ENCODE peak calls at places on chromosomes 3 and 15, in five cellular contexts. One of them, this sample, is unnamed. For H3K9me3, the result is how much of the 10 kb centered on the place peaks cover.

GRCh38 chr3:196726788-196727675 is 12.6 kb upstream of the PAK2 start:
- DNase-seq in K562: no peak
- DNase-seq in kidney: no peak
- DNase-seq in neural progenitor cell: no peak
- DNase-seq in keratinocyte: no peak
- DNase-seq in this sample: no peak

GRCh38 chr3:183430325-183430957 is 2.0 kb upstream of the MCF2L2 start:
- DNase-seq in K562: no peak
- DNase-seq in kidney: no peak
- DNase-seq in neural progenitor cell: no peak
- DNase-seq in keratinocyte: no peak
- DNase-seq in this sample: peak

GRCh38 chr15:55859681-55860080 is 116.7 kb upstream of the PRTG start:
- DNase-seq in K562: no peak
- DNase-seq in kidney: no peak
- DNase-seq in neural progenitor cell: no peak
- DNase-seq in keratinocyte: no peak
- DNase-seq in this sample: no peak

GRCh38 chr3:115644391-115644790 is 21.1 kb downstream of the GAP43 start:
- DNase-seq in K562: no peak
- DNase-seq in kidney: no peak
- DNase-seq in neural progenitor cell: no peak
- DNase-seq in keratinocyte: no peak
- DNase-seq in this sample: no peak

GRCh38 chr3:171199473-171199829 is 172.9 kb upstream of the SLC2A2 start:
- DNase-seq in K562: no peak
- DNase-seq in kidney: no peak
- DNase-seq in neural progenitor cell: no peak
- DNase-seq in keratinocyte: no peak
- DNase-seq in this sample: no peak

GRCh38 chr15:99703603-99704443 is 29.4 kb downstream of the LYSMD4 start:
- DNase-seq in K562: peak
- DNase-seq in kidney: no peak
- DNase-seq in neural progenitor cell: peak
- DNase-seq in keratinocyte: peak
- DNase-seq in this sample: no peak

GRCh38 chr15:80160570-80161156 is 7.9 kb downstream of the FAH start:
- DNase-seq in K562: peak
- DNase-seq in kidney: no peak
- DNase-seq in neural progenitor cell: no peak
- DNase-seq in keratinocyte: peak
- DNase-seq in this sample: peak

GRCh38 chr3:29412117-29412516 is 131.2 kb downstream of the RBMS3 start:
- DNase-seq in K562: no peak
- DNase-seq in kidney: no peak
- DNase-seq in neural progenitor cell: no peak
- DNase-seq in keratinocyte: no peak
- DNase-seq in this sample: no peak

GRCh38 chr3:106688463-106688862 is 688.8 kb upstream of the CCDC54 start:
- DNase-seq in K562: no peak
- DNase-seq in kidney: no peak
- DNase-seq in neural progenitor cell: peak
- DNase-seq in keratinocyte: no peak
- DNase-seq in this sample: no peak

GRCh38 chr3:184145120-184145524 is 10.0 kb downstream of the EIF2B5 start:
- DNase-seq in K562: peak
- DNase-seq in kidney: peak
- DNase-seq in neural progenitor cell: peak
- DNase-seq in keratinocyte: peak
- DNase-seq in this sample: peak

GRCh38 chr3:113166719-113167492 is 44.5 kb upstream of the BOC start:
- DNase-seq in K562: no peak
- DNase-seq in kidney: peak
- DNase-seq in neural progenitor cell: peak
- DNase-seq in keratinocyte: no peak
- DNase-seq in this sample: no peak

GRCh38 chr15:67980171-67980570 is 73.9 kb upstream of the PIAS1 start:
- DNase-seq in K562: no peak
- DNase-seq in kidney: no peak
- DNase-seq in neural progenitor cell: no peak
- DNase-seq in keratinocyte: no peak
- DNase-seq in this sample: no peak

GRCh38 chr3:183825380-183826161 is at the start of gene MAP6D1:
- DNase-seq in K562: no peak
- DNase-seq in kidney: no peak
- DNase-seq in neural progenitor cell: peak
- DNase-seq in keratinocyte: no peak
- DNase-seq in this sample: peak

DNA sequence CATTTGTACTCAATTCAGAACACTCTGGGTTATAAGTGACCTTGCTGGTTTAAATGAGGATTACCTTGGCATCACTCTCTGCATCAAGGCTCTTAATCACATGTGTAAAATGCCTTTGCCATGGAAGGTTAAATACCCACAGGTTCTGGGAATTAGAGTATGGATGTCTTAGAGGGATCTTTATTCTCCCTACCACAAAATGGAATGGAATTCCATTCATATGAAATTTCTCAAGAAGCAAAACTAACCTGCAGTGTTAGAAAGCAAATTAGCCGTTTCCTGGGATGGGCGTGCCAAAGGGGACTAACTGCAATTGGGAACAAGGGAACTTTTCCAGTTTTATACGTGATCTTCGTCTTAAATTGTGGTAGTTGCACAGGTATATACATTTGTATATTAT is 39.8 kb downstream of the TBL1XR1 start:
- DNase-seq in K562: no peak
- DNase-seq in kidney: no peak
- DNase-seq in neural progenitor cell: no peak
- DNase-seq in keratinocyte: no peak
- DNase-seq in this sample: no peak
- H3K4me3 ChIP-seq in K562: no peak
- H3K4me3 ChIP-seq in kidney: no peak
- H3K4me3 ChIP-seq in neural progenitor cell: no peak
- H3K4me3 ChIP-seq in keratinocyte: no peak
- H3K4me3 ChIP-seq in this sample: no peak

DNA sequence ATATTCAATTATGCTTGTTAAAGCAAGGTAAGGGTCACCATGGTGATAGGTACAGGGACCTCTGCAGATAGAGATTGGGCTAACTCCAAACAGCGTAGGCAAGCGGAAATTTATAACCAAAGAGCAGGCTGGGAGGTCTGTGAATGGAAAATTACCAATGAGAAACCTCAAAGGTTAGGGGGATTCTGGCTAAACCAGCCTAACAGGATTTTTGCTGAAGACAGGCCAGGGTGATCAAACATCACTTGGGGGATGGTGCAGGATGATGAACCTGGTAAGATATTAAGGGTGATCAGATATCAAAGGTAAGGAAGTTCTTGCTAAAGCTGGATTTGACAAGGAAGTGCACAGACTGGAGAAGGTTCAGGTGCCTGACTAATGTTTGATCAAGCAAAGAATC is 35.3 kb upstream of the SNRPN start:
- DNase-seq in K562: no peak
- DNase-seq in kidney: no peak
- DNase-seq in neural progenitor cell: no peak
- DNase-seq in keratinocyte: no peak
- DNase-seq in this sample: no peak
- H3K9me3 ChIP-seq in K562: under half
- H3K9me3 ChIP-seq in kidney: under half
- H3K9me3 ChIP-seq in neural progenitor cell: under half
- H3K9me3 ChIP-seq in keratinocyte: under half
- H3K9me3 ChIP-seq in this sample: under half

DNA sequence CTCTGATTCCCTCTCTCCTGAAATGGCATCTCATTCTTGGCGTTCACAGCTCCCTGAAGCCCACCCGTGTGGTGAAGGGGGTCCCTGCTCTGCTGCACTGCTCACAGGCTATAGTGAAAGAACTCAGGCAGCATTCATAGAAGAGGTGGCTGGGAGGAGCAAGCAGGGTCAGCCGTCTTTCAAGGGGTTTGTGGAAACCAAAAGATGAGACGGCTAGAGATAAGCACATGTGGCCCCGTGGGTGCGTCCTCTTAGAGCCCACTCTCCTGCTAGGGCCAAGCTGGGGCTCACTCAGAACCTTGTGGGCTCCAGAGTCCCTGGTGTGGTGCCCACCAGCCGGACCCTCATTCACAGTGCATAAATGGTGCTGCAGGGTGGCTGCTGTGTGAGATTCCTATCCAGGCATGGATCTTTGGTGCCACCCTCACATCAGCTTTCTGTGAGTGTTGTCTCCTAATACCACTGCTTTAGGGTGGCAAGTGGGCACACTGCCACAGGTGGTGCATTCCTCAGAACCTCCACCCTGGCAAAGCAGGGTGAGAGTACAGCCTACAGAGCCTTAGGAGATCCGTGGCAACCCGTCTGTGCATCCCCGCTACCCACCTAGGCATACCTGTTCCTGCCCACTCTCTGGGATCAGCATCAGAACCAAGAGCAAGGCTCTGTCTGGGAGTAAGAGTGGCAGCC is 11.2 kb upstream of the SEMA4B start:
- DNase-seq in K562: peak
- DNase-seq in kidney: peak
- DNase-seq in neural progenitor cell: no peak
- DNase-seq in keratinocyte: no peak
- DNase-seq in this sample: no peak
- H3K27ac ChIP-seq in K562: peak
- H3K27ac ChIP-seq in kidney: peak
- H3K27ac ChIP-seq in neural progenitor cell: no peak
- H3K27ac ChIP-seq in keratinocyte: peak
- H3K27ac ChIP-seq in this sample: no peak

DNA sequence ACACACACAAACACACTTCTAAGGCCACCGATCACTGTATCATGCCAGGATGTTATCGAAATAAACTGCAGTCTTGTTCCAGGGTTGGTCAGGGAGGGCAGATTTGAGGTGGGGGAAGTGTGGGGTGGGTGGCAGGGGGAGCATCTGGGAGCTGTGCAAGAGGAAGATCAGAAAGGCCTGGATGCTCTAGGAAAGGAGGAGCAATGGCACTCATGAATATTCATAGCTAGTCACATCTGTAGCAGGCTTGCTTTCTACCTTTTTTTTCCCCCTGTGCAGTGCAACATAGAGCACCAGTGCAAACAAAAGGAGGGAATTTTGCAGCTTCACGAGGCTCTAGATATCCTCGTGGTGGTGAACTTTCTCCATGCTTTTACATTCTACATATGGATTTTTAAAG is 84.9 kb downstream of the MEIS2 start:
- DNase-seq in K562: no peak
- DNase-seq in kidney: no peak
- DNase-seq in neural progenitor cell: peak
- DNase-seq in keratinocyte: no peak
- DNase-seq in this sample: no peak
- H3K4me3 ChIP-seq in K562: no peak
- H3K4me3 ChIP-seq in kidney: no peak
- H3K4me3 ChIP-seq in neural progenitor cell: no peak
- H3K4me3 ChIP-seq in keratinocyte: no peak
- H3K4me3 ChIP-seq in this sample: no peak

GRCh38 chr3:44659434-44659833 is 10.9 kb downstream of the ZNF35 start:
- DNase-seq in K562: no peak
- DNase-seq in kidney: no peak
- DNase-seq in neural progenitor cell: no peak
- DNase-seq in keratinocyte: no peak
- DNase-seq in this sample: no peak

GRCh38 chr3:44661189-44661588 is 12.7 kb downstream of the ZNF35 start:
- DNase-seq in K562: peak
- DNase-seq in kidney: no peak
- DNase-seq in neural progenitor cell: no peak
- DNase-seq in keratinocyte: no peak
- DNase-seq in this sample: no peak

DNA sequence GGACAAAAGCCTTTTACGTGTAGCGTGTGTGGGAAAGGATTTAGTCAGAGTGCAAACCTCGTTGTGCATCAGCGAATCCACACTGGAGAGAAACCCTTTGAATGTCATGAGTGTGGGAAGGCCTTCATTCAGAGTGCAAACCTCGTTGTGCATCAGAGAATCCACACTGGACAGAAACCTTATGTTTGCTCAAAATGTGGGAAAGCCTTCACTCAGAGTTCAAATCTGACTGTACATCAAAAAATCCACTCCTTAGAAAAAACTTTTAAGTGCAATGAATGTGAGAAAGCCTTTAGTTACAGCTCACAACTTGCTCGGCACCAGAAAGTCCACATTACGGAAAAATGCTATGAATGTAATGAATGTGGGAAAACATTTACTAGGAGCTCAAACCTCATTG is 10.5 kb downstream of the ZNF35 start:
- DNase-seq in K562: no peak
- DNase-seq in kidney: no peak
- DNase-seq in neural progenitor cell: no peak
- DNase-seq in keratinocyte: no peak
- DNase-seq in this sample: no peak
- H3K9me3 ChIP-seq in K562: under half
- H3K9me3 ChIP-seq in kidney: under half
- H3K9me3 ChIP-seq in neural progenitor cell: under half
- H3K9me3 ChIP-seq in keratinocyte: under half
- H3K9me3 ChIP-seq in this sample: under half

GRCh38 chr3:149374391-149374790 is 3.1 kb downstream of the TM4SF1 start:
- DNase-seq in K562: no peak
- DNase-seq in kidney: no peak
- DNase-seq in neural progenitor cell: no peak
- DNase-seq in keratinocyte: no peak
- DNase-seq in this sample: no peak
- H3K27ac ChIP-seq in K562: no peak
- H3K27ac ChIP-seq in kidney: no peak
- H3K27ac ChIP-seq in neural progenitor cell: no peak
- H3K27ac ChIP-seq in keratinocyte: peak
- H3K27ac ChIP-seq in this sample: no peak

DNA sequence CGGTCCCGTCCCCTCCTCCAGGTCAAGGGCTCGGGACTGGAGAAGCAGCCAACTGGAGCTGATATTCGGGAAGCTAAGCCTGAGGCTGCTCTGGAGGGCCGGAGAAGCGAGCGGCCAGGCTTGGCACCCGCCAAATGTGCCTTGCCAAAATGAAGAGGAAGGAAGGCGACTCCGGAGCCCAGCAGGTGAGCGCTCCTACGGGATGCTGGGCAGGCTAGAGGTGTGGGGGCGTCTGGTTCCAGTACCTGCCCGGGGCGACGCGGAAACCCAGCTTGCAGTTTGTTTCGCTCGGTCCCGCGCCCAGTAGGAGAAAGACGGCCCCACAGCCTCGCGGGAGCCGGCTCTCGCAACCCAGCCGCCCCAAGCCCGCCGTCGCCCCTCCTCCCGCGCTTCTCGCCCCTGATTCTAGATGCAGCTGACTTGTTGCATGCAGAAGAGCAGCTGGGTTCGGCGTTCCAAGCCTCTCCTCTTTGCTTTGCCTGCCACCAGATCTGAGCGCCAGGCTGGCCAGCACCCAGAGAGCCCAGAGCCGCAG is 16.1 kb upstream of the AEN start:
- DNase-seq in K562: no peak
- DNase-seq in kidney: no peak
- DNase-seq in neural progenitor cell: peak
- DNase-seq in keratinocyte: no peak
- DNase-seq in this sample: no peak
- H3K4me3 ChIP-seq in K562: no peak
- H3K4me3 ChIP-seq in kidney: no peak
- H3K4me3 ChIP-seq in neural progenitor cell: peak
- H3K4me3 ChIP-seq in keratinocyte: no peak
- H3K4me3 ChIP-seq in this sample: no peak

GRCh38 chr3:31654998-31655397 is 122.3 kb downstream of the STT3B start:
- DNase-seq in K562: no peak
- DNase-seq in kidney: no peak
- DNase-seq in neural progenitor cell: no peak
- DNase-seq in keratinocyte: no peak
- DNase-seq in this sample: no peak
- H3K9me3 ChIP-seq in K562: under half
- H3K9me3 ChIP-seq in kidney: under half
- H3K9me3 ChIP-seq in neural progenitor cell: under half
- H3K9me3 ChIP-seq in keratinocyte: under half
- H3K9me3 ChIP-seq in this sample: half or more